ENCODE peak calls at places on chromosome 19, in eight cellular contexts. Q is CD4-positive, alpha-beta T cell; R is fibroblast of mammary gland; L is left ventricle myocardium inferior; T is breast epithelium; M is lung; G is nephron progenitor cell; W is cardiac muscle cell. U is an unnamed sample.

GRCh38 chr19:5250127-5250659 is 90.4 kb downstream of the PTPRS start:
- DNase-seq in R (no peak), W (no peak), M (no peak), T (no peak), Q (no peak), G (no peak), L (peak; percentile 75), U (no peak)

GRCh38 chr19:51398096-51398704 is 7.8 kb upstream of the C19orf84 start:
- DNase-seq in M (no peak), L (no peak), T (no peak), Q (no peak), R (peak; percentile 45), G (no peak), W (peak; percentile 66), U (peak; percentile 49)

GRCh38 chr19:55474269-55475265 is 1.9 kb upstream of the ZNF628 start:
- DNase-seq in L (no peak), M (no peak), R (no peak), T (no peak), Q (no peak), W (no peak), G (no peak), U (no peak)

GRCh38 chr19:46232938-46233621 is 3.5 kb downstream of the IGFL1 start:
- DNase-seq in M (no peak), Q (no peak), G (no peak), R (no peak), W (no peak), L (no peak), T (no peak), U (no peak)

GRCh38 chr19:39448271-39448670 is 2.9 kb downstream of the SUPT5H start:
- DNase-seq in Q (no peak), W (no peak), T (no peak), M (no peak), L (no peak), R (peak; percentile 30), G (no peak), U (no peak)

GRCh38 chr19:33193864-33194362 is at the start of gene LRP3:
- DNase-seq in T (no peak), M (no peak), R (no peak), W (peak; percentile 84), L (peak; percentile 60), Q (no peak), G (peak; percentile 78), U (peak; percentile 46)

GRCh38 chr19:43446746-43447489 is 18.5 kb downstream of the LYPD3 start:
- DNase-seq in G (peak; percentile 80), L (peak; percentile 75), T (peak; percentile 82), R (peak; percentile 71), Q (peak; percentile 78), W (peak; percentile 81), M (peak; percentile 74), U (peak; percentile 51)

GRCh38 chr19:19595171-19595701 is 23.3 kb downstream of the PBX4 start:
- DNase-seq in T (no peak), G (no peak), W (no peak), M (peak; percentile 57), L (no peak), Q (no peak), R (peak; percentile 74), U (no peak)

GRCh38 chr19:2273356-2274184 is 8.4 kb downstream of the PEAK3 start:
- DNase-seq in Q (peak; percentile 65), M (peak; percentile 76), R (peak; percentile 73), T (peak; percentile 82), G (peak; percentile 93), L (peak; percentile 78), W (peak; percentile 86), U (peak; percentile 96)

GRCh38 chr19:55907746-55908145 is 24.4 kb downstream of the NLRP13 start:
- DNase-seq in T (no peak), M (no peak), R (no peak), G (no peak), Q (no peak), L (no peak), W (no peak), U (no peak)

GRCh38 chr19:46180701-46181385 is 32.8 kb downstream of the IGFL2 start:
- DNase-seq in M (no peak), G (no peak), L (no peak), W (no peak), T (no peak), R (peak; percentile 77), Q (no peak), U (no peak)

GRCh38 chr19:11381535-11382369 is 2.4 kb downstream of the EPOR start:
- DNase-seq in T (no peak), M (peak; percentile 55), L (peak; percentile 76), G (peak; percentile 81), Q (peak; percentile 55), W (peak; percentile 63), R (peak; percentile 93), U (peak; percentile 66)

GRCh38 chr19:55253842-55254624 is 4.8 kb downstream of the PPP6R1 start:
- DNase-seq in T (no peak), M (no peak), G (no peak), Q (peak; percentile 59), R (no peak), L (no peak), W (no peak), U (no peak)

GRCh38 chr19:32817252-32817912 is 52.2 kb downstream of the SLC7A9 start:
- DNase-seq in W (no peak), G (no peak), L (no peak), T (no peak), R (no peak), Q (no peak), M (no peak), U (no peak)

GRCh38 chr19:13872695-13873389 is 4.1 kb upstream of the NANOS3 start:
- DNase-seq in R (no peak), G (peak; percentile 74), T (no peak), Q (no peak), L (no peak), W (peak; percentile 70), M (no peak), U (no peak)
- TF ChIP-seq CTCF in R (no peak), G (no peak), T (no peak), Q (no peak), L (peak; percentile 22), W (peak; percentile 29), M (no peak), U (no peak)

DNA sequence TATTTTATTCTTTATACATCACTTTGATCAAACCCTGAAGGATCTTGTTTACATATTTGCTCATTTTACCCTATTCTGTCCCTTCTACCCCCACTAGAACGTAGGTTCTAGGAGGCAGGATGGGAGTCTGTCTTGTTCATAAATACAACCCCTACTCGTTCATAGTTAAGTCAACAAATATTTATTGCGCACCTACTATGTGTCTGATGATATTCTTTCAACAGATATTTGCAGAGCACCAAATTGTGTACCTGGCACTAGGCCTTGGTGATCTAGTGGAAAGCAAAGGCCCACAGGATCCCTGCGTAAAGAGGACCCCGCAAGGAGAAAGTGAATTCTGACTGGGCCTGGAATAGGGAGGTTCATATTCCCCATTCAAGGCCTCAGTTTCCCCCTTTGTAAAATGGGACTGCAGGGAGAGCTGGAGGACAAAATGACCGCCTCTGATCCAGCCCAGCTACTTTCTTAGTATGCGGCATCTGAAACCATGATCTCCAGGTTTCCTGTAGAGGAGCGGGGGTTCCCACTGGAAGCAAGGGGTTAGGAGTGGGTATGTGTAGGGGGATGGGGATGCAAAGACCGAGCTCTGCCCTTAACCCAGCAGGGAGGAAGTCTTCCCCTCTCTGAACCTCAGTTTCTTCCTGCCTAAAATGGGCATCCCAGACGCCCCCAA is 534 bp upstream of the GEMIN7 start:
- DNase-seq in T (no peak), G (no peak), W (no peak), Q (no peak), R (no peak), M (no peak), L (no peak), U (no peak)
- TF ChIP-seq CTCF in T (no peak), G (no peak), W (no peak), Q (no peak), R (no peak), M (no peak), L (no peak), U (no peak)

GRCh38 chr19:58575183-58576041 is 2.3 kb upstream of the MZF1 start:
- DNase-seq in G (peak; percentile 88), R (peak; percentile 87), W (peak; percentile 95), Q (peak; percentile 63), T (peak; percentile 88), M (peak; percentile 89), L (peak; percentile 92), U (no peak)
- TF ChIP-seq CTCF in G (no peak), R (no peak), W (peak; percentile 13), Q (no peak), T (no peak), M (no peak), L (peak; percentile 18), U (no peak)

DNA sequence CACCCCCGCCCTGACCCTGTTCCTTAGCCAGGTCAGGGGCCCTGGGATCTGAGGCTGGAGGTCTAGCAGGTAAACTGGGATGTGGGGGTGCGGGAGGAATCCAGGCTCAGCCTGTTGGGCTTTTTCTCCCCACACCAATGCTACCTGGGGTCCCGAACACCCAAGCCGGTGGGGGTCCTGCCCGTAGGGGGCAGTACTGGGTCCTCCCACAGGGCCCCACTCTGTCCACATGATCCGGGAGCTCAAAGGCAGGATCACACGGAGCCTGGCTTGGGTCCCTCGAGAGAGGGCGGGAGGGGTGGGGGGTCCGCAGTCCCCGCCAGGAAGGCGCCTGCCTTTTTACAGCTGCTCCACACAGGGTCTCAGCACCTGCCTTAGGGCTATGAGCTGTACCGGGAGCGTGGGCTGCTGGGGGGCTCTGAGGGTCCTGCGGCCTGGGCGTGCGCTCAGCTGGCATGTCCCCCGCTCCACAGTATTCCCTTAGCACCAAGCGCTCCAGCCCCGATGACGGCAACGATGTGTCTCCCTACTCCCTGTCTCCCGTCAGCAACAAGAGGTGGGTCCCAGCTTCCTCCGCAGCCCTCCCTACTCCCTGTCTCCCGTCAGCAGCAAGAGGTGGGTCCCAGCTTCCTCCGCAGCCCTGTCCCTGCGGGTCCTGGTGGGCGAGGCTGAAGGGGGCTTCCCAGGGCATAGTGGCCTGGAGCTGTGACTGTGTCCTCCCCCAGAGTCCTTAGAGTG is 12.3 kb upstream of the TEKTIP1 start:
- DNase-seq in M (no peak), W (no peak), L (no peak), T (no peak), Q (no peak), G (no peak), R (no peak), U (no peak)
- TF ChIP-seq CTCF in M (no peak), W (peak; percentile 7), L (no peak), T (no peak), Q (no peak), G (peak; percentile 13), R (no peak), U (no peak)

DNA sequence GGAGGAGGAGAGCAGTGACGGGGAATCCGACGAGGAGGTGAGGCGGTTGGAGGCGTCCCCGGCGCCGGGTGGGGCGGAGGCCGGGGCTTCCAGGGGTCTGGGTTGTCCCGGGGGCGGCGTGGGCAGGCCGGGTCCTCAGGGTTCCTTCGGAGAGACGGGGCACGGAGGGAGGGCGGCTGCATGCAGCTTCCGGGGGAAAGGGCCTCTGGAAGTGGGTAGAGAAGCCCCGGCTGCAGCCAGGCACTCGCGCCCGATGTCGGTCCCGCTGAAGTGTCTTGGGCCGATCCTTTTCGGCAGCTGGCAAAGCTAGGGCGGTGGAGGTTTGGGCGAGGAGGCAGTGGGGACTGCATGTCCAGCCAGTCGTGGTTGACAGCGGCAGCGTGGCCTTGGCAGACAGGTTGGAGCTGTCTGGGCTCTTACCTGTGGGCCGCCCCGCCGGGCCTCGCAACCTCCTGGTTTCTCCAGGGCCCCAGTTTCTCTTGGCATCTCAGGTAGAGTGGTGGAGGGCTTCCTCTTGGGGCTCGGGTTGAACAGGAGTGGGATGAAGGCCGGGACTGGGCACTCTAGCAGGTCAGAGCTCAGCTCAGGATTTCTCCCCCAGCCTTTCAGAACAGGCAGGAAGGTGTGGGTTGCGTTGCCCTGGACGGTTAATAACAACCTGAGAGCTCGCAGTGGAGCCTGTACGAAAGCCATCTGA is 690 bp downstream of the KMT2B start:
- DNase-seq in T (no peak), M (peak; percentile 45), G (peak; percentile 57), Q (peak; percentile 40), R (no peak), W (peak; percentile 41), L (peak; percentile 43), U (no peak)
- TF ChIP-seq CTCF in T (no peak), M (no peak), G (no peak), Q (no peak), R (no peak), W (no peak), L (no peak), U (no peak)

U was measured in D721Med.